ENCODE peak calls at places on chromosomes 5 and 9, in nine cellular contexts. Q is heart right ventricle; G is cardiac muscle cell; D is CD4-positive, CD25-positive, alpha-beta regulatory T cell; J is HL-60; V is PC-9; B is naive thymus-derived CD4-positive, alpha-beta T cell; Z is lower lobe of right lung; W is foreskin keratinocyte. T is an unnamed sample.
A peak's percentile ranks its signal among the peaks of the same experiment; 100 is the strongest.

GRCh38 chr5:73901045-73901444 is 275.0 kb downstream of the ARHGEF28 start:
- DNase-seq in Q (peak; percentile 21), G (peak; percentile 86), D (no peak), J (no peak), V (peak; percentile 88), B (no peak), Z (no peak), W (peak; percentile 50), T (no peak)

GRCh38 chr5:55451976-55452375 is 82.8 kb downstream of the PLPP1 start:
- DNase-seq in Q (no peak), G (no peak), D (no peak), J (no peak), V (no peak), B (no peak), Z (no peak), W (no peak), T (no peak)

GRCh38 chr9:77464591-77465125 is 183.5 kb downstream of the GNA14 start:
- DNase-seq in Q (no peak), G (peak; percentile 24), D (no peak), J (no peak), V (no peak), B (no peak), Z (no peak), W (no peak), T (no peak)

GRCh38 chr9:99172129-99173091 is 49.3 kb downstream of the ALG2 start:
- DNase-seq in Q (no peak), G (no peak), D (no peak), J (no peak), V (no peak), B (no peak), Z (no peak), W (no peak), T (no peak)

GRCh38 chr9:93280661-93281259 is 96.8 kb downstream of the WNK2 start:
- DNase-seq in Q (no peak), G (no peak), D (no peak), J (no peak), V (peak; percentile 65), B (no peak), Z (no peak), W (peak; percentile 21), T (no peak)

GRCh38 chr9:86572904-86573303 is 218.7 kb upstream of the TUT7 start:
- DNase-seq in Q (no peak), G (no peak), D (no peak), J (no peak), V (no peak), B (no peak), Z (no peak), W (no peak), T (no peak)

GRCh38 chr5:134028496-134028895 is 23.7 kb upstream of the VDAC1 start:
- DNase-seq in Q (no peak), G (no peak), D (no peak), J (no peak), V (no peak), B (no peak), Z (no peak), W (no peak), T (no peak)

GRCh38 chr5:140480310-140481014 is 67.0 kb upstream of the EIF4EBP3 start:
- DNase-seq in Q (no peak), G (peak; percentile 19), D (no peak), J (no peak), V (no peak), B (no peak), Z (no peak), W (no peak), T (no peak)

GRCh38 chr5:171201285-171201684 is 107.8 kb upstream of the TLX3 start:
- DNase-seq in Q (no peak), G (no peak), D (no peak), J (no peak), V (no peak), B (no peak), Z (no peak), W (no peak), T (no peak)

GRCh38 chr9:129331366-129331765 is 153.3 kb upstream of the IER5L start:
- DNase-seq in Q (no peak), G (no peak), D (no peak), J (no peak), V (no peak), B (no peak), Z (no peak), W (no peak), T (no peak)

GRCh38 chr9:129332581-129332980 is 154.5 kb upstream of the IER5L start:
- DNase-seq in Q (no peak), G (no peak), D (no peak), J (no peak), V (no peak), B (no peak), Z (no peak), W (no peak), T (no peak)

GRCh38 chr9:129330711-129331279 is 152.7 kb upstream of the IER5L start:
- DNase-seq in Q (no peak), G (peak; percentile 33), D (no peak), J (peak; percentile 23), V (no peak), B (no peak), Z (no peak), W (no peak), T (no peak)

GRCh38 chr9:129333613-129333960 is 155.5 kb upstream of the IER5L start:
- DNase-seq in Q (no peak), G (no peak), D (no peak), J (no peak), V (peak; percentile 93), B (no peak), Z (no peak), W (no peak), T (no peak)

DNA sequence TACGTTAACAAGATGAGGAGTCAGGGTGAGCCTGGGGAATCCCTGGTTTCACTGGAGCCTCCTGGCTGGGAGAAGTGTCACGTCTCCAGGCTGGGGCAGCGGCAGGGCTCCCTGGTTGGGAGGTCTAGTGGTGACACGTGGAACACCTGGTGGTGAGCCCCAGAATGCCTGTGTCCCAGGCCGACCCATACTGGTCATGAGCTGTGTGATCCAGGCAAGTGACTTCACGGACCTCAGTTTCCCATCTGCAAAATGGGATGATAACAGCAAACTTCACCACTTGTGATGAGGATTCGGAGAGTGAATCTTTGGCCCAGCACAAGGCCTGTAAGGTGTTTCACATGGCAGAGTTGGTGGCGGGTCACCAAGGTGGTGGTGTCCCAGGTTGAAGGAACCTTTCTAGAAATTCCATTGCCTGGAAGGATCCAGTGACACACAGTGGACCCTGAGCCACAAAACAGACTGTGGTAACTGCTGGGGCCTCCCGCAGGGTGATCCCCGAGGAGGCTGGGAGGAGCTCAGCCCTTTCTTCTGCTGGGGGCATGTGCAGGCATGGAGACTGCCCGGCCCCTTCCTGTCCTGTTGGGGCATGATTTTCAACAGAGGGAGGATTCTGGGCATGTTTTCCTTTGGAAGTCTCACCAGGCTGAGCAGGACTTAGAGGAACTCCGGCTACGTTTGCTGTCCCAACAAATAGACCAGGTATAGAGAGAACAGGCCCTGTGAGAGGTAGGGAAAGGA is 153.9 kb upstream of the IER5L start:
- DNase-seq in Q (no peak), G (no peak), D (no peak), J (no peak), V (no peak), B (no peak), Z (no peak), W (peak; percentile 91), T (no peak)
- H3K27ac ChIP-seq in Q (peak overlapping the region; percentile 85), G (peak overlapping the region; percentile 75), D (no peak overlapping the region), J (no peak overlapping the region), V (peak overlapping the region; percentile 94), B (no peak overlapping the region), Z (peak overlapping the region; percentile 51), W (peak overlapping the region; percentile 86), T (no peak overlapping the region)

DNA sequence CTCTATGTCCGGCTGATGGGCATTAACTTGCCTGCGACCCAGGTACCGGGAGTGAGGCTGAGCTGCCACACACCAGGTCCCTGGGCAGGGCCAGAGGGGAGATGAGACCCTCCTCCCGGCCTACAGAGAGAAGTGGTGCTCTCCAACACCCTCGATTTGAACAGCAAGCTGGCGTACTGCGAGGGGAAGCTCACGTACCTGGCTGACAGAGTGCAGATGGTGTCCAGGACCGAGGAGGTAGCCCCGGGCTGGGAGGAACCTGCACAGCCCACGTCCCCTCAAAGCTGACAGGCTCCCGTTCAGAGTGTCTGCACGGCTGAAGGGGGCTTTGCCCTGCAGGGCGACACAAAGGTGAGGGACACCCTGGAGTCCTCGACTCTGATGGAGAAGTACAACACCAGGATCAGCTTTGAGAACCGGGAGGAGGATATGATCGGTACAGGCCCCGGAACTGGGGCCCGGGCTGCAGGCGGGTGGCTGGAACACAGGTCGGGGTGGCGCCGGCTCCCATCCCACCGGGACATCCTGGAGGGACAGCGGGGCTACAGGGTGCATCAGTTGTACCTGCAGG is 1.0 kb upstream of the RABL6 start:
- DNase-seq in Q (no peak), G (no peak), D (no peak), J (no peak), V (no peak), B (no peak), Z (no peak), W (no peak), T (no peak)
- H3K27ac ChIP-seq in Q (peak overlapping the region; percentile 93), G (peak overlapping the region; percentile 99), D (peak overlapping the region; percentile 88), J (peak overlapping the region; percentile 87), V (no peak overlapping the region), B (peak overlapping the region; percentile 94), Z (peak overlapping the region; percentile 92), W (no peak overlapping the region), T (peak overlapping the region; percentile 66)

DNA sequence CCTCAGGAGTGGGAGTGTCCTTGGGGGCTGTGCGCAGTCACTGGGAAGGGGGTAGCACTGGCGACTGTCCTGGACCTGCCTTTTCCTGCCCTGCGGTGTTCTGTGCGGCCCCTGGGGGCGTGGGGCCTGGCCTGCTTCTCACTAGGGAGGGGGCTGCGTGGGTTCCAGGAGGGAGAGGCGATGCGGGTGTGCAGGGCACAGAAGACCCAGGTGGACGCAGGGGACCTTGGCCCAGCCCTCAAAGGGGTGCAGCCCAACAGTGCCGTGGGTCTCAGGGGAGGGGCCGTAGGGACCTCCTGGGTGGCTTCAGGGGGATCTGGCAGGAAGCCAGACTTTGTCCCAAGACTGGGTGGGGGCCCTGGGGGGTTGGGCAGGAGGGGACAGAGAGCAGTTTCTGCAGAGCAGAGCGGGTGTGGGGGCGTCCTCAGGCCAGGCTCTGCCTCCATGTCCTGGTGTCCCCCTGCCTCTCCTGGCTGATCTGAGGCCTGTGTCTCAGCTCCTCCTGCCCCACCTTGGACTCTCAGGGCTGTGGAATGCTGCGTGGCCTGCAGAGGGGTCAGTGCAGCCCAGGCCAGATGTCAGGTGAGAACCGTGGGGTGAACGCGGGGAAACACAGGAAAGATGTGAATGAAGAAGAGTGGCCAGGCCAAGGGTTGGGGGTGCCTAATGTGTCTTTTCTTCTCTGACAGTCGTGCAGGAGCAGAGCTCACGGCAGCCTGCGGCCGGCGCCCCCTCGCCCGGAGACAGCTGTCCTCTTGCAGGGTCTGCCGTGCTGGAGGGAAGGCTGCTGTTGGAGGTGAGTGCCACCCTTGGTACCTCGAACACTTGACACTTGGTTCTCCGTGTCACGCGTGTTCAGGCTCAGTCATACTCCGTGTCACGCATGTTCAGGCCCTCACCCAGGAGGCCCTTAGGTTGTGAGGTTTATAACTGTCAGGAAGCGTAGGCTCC is 54.7 kb downstream of the AHRR start:
- DNase-seq in Q (no peak), G (no peak), D (no peak), J (peak; percentile 1), V (no peak), B (no peak), Z (no peak), W (no peak), T (peak; percentile 47)
- H3K27ac ChIP-seq in Q (no peak overlapping the region), G (no peak overlapping the region), D (no peak overlapping the region), J (peak overlapping the region; percentile 97), V (no peak overlapping the region), B (no peak overlapping the region), Z (no peak overlapping the region), W (no peak overlapping the region), T (no peak overlapping the region)

DNA sequence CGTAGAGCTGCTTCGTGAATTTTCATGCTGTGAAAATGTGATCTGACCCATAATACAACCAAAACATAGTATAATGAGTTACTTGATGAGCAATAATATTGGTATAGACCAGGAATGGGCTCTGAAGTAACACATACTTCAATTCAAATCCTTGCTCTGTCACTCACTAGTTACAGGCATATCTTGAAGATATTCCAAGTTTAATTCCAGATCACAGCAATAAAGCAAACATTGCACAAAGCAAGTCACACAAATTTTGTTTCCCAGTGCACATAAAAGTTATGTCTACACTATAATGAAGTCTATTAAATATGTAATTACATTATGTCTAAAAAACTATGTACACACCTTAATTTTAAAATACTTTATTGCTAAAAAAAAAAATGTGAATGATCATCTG is 23.8 kb downstream of the NR2F1-AS1 start:
- DNase-seq in Q (no peak), G (no peak), D (no peak), J (no peak), V (no peak), B (no peak), Z (no peak), W (no peak), T (no peak)
- H3K27ac ChIP-seq in Q (no peak overlapping the region), G (no peak overlapping the region), D (no peak overlapping the region), J (no peak overlapping the region), V (no peak overlapping the region), B (no peak overlapping the region), Z (no peak overlapping the region), W (no peak overlapping the region), T (no peak overlapping the region)

T was measured in CD8-positive, alpha-beta T cell.